ENCODE peak calls at places on chromosomes 2 and 18, in nine cellular contexts. I is endothelial cell, O is colonic mucosa, X is coronary artery, T is nephron progenitor cell, Q is fibroblast of mammary gland, E is GM06990, L is thoracic aorta, P is dorsolateral prefrontal cortex. Z is an unnamed sample.

GRCh38 chr2:154375625-154376020 is 322.9 kb upstream of the KCNJ3 start:
- DNase-seq in I (no peak), O (no peak), X (no peak), T (peak; percentile 5), Q (peak; percentile 77), E (no peak), L (no peak), P (no peak), Z (no peak)

GRCh38 chr2:237603718-237604362 is 13.3 kb upstream of the RAB17 start:
- DNase-seq in I (peak; percentile 49), O (peak; percentile 57), X (no peak), T (no peak), Q (peak; percentile 65), E (no peak), L (no peak), P (no peak), Z (no peak)

GRCh38 chr2:210028178-210028577 is 25.7 kb downstream of the RPE start:
- DNase-seq in I (no peak), O (no peak), X (no peak), T (no peak), Q (no peak), E (no peak), L (no peak), P (no peak), Z (no peak)

GRCh38 chr18:59616501-59616900 is 80.7 kb downstream of the CCBE1 start:
- DNase-seq in I (no peak), O (no peak), X (no peak), T (no peak), Q (peak; percentile 32), E (no peak), L (no peak), P (no peak), Z (no peak)

GRCh38 chr2:149994057-149994728 is 406.6 kb upstream of the MMADHC start:
- DNase-seq in I (no peak), O (peak; percentile 24), X (no peak), T (no peak), Q (peak; percentile 59), E (no peak), L (no peak), P (no peak), Z (no peak)

GRCh38 chr2:164515030-164515429 is 106.3 kb downstream of the GRB14 start:
- DNase-seq in I (no peak), O (no peak), X (no peak), T (no peak), Q (no peak), E (no peak), L (no peak), P (no peak), Z (no peak)

GRCh38 chr18:72588339-72588738 is 44.2 kb upstream of the CBLN2 start:
- DNase-seq in I (no peak), O (no peak), X (no peak), T (no peak), Q (no peak), E (no peak), L (no peak), P (no peak), Z (no peak)

GRCh38 chr2:47119001-47119400 is 36.1 kb downstream of the STPG4 start:
- DNase-seq in I (no peak), O (no peak), X (no peak), T (no peak), Q (peak; percentile 89), E (no peak), L (no peak), P (peak; percentile 17), Z (no peak)

GRCh38 chr2:102304711-102305591 is 6.4 kb upstream of the IL1RL1 start:
- DNase-seq in I (no peak), O (no peak), X (no peak), T (no peak), Q (no peak), E (no peak), L (no peak), P (no peak), Z (no peak)

GRCh38 chr2:175004730-175004979 is 526 bp downstream of the CHN1 start:
- DNase-seq in I (peak; percentile 48), O (no peak), X (no peak), T (peak; percentile 54), Q (no peak), E (no peak), L (no peak), P (no peak), Z (no peak)

GRCh38 chr18:58977223-58977622 is 112.5 kb downstream of the ZNF532 start:
- DNase-seq in I (no peak), O (no peak), X (no peak), T (no peak), Q (no peak), E (no peak), L (no peak), P (no peak), Z (no peak)

GRCh38 chr2:25988134-25988533 is 5.8 kb upstream of the KIF3C start:
- DNase-seq in I (no peak), O (no peak), X (no peak), T (no peak), Q (no peak), E (no peak), L (no peak), P (no peak), Z (no peak)

GRCh38 chr2:111194835-111195621 is 74.3 kb downstream of the BCL2L11 start:
- DNase-seq in I (no peak), O (no peak), X (no peak), T (no peak), Q (no peak), E (peak; percentile 78), L (no peak), P (no peak), Z (no peak)

GRCh38 chr2:10385933-10386773 is 62.0 kb downstream of the ODC1 start:
- DNase-seq in I (no peak), O (no peak), X (no peak), T (no peak), Q (peak; percentile 67), E (no peak), L (no peak), P (no peak), Z (no peak)

GRCh38 chr2:145927398-145927951 is 1407.6 kb upstream of the ZEB2 start:
- DNase-seq in I (no peak), O (no peak), X (no peak), T (no peak), Q (peak; percentile 14), E (no peak), L (no peak), P (no peak), Z (no peak)

GRCh38 chr2:460861-461260 is 173.0 kb upstream of the ALKAL2 start:
- DNase-seq in I (no peak), O (no peak), X (no peak), T (no peak), Q (peak; percentile 2), E (peak; percentile 41), L (no peak), P (no peak), Z (no peak)
- TF ChIP-seq CTCF in I (no peak), O (no peak), X (no peak), T (no peak), Q (no peak), E (no peak), L (no peak), P (no peak), Z (no peak)

GRCh38 chr2:75100011-75100680 is 99.2 kb downstream of the TACR1 start:
- DNase-seq in I (no peak), O (no peak), X (no peak), T (no peak), Q (peak; percentile 71), E (no peak), L (no peak), P (no peak), Z (no peak)
- TF ChIP-seq CTCF in I (no peak), O (no peak), X (no peak), T (no peak), Q (no peak), E (no peak), L (no peak), P (no peak), Z (no peak)

DNA sequence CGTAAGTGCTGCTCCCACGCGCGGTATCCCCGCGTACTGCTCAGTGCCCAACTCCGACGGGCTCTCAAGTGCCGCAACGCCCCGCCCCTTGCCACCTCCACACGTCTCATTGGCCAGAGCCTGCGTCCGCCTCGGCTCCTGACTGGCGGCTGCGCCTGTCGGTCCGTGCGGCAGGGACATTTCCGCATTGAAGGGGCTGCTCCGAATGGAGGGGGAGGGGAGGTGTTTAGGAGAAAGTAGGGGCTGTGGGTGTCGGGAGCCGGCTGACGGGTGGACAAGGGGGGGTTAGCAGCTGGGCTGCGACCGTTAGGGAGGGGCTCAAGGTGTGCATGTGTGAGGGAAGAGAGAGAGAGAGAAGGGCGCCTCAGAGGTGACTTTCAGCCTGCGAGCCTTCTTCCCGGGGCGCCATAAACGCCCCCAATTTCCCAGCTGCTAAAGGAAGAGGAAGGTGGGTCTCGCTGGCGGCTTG is 877 bp upstream of the UGP2 start:
- DNase-seq in I (peak; percentile 97), O (peak; percentile 99), X (peak; percentile 99), T (peak; percentile 98), Q (peak; percentile 97), E (peak; percentile 99), L (peak; percentile 95), P (peak; percentile 99), Z (peak; percentile 98)
- TF ChIP-seq CTCF in I (no peak), O (no peak), X (no peak), T (no peak), Q (no peak), E (no peak), L (peak; percentile 27), P (peak; percentile 21), Z (no peak)

GRCh38 chr2:48912110-48912509 is 156.6 kb upstream of the LHCGR start:
- DNase-seq in I (no peak), O (no peak), X (no peak), T (peak; percentile 6), Q (no peak), E (no peak), L (no peak), P (no peak), Z (no peak)
- TF ChIP-seq CTCF in I (no peak), O (no peak), X (no peak), T (peak; percentile 10), Q (no peak), E (peak; percentile 15), L (no peak), P (no peak), Z (peak; percentile 13)

Z was measured in progenitor cell of endocrine pancreas.